ENCODE peak calls at places on chromosomes 7 and 10, in ten cellular contexts. H, W, J, Y, B, V, M, A, O and F are unnamed samples.

GRCh38 chr10:69048103-69048502 is 39.8 kb upstream of the SRGN start:
- DNase-seq in H (peak), W (no peak), J (no peak), Y (peak), B (no peak), V (peak), M (no peak), A (no peak), O (no peak), F (peak)

GRCh38 chr10:27190508-27190907 is 35.4 kb downstream of the MASTL start:
- DNase-seq in H (no peak), W (no peak), J (no peak), Y (no peak), B (no peak), V (no peak), M (no peak), A (no peak), O (no peak), F (no peak)

GRCh38 chr7:110875346-110875745 is 215.6 kb upstream of the LRRN3 start:
- DNase-seq in H (no peak), W (no peak), J (no peak), Y (no peak), B (no peak), V (no peak), M (no peak), A (no peak), O (no peak), F (no peak)

GRCh38 chr7:43362652-43363428 is 220.1 kb upstream of the STK17A start:
- DNase-seq in H (peak), W (no peak), J (peak), Y (no peak), B (no peak), V (peak), M (no peak), A (peak), O (no peak), F (no peak)

GRCh38 chr10:79342811-79343541 is 4.3 kb upstream of the PPIF start:
- DNase-seq in H (no peak), W (no peak), J (no peak), Y (peak), B (no peak), V (no peak), M (peak), A (peak), O (no peak), F (no peak)

GRCh38 chr7:158028971-158029370 is 558.7 kb downstream of the PTPRN2 start:
- DNase-seq in H (no peak), W (no peak), J (no peak), Y (peak), B (no peak), V (no peak), M (no peak), A (no peak), O (no peak), F (no peak)

GRCh38 chr7:563629-564170 is 44.1 kb upstream of the PDGFA start:
- DNase-seq in H (no peak), W (no peak), J (no peak), Y (no peak), B (no peak), V (no peak), M (no peak), A (no peak), O (no peak), F (no peak)

GRCh38 chr7:130242198-130243014 is 24.3 kb upstream of the CPA2 start:
- DNase-seq in H (peak), W (peak), J (peak), Y (peak), B (peak), V (peak), M (peak), A (peak), O (peak), F (peak)

GRCh38 chr10:21499910-21500577 is 25.4 kb downstream of the SKIDA1 start:
- DNase-seq in H (no peak), W (no peak), J (no peak), Y (no peak), B (no peak), V (no peak), M (no peak), A (no peak), O (no peak), F (peak)

GRCh38 chr7:20514364-20514763 is 101.1 kb upstream of the ABCB5 start:
- DNase-seq in H (peak), W (no peak), J (peak), Y (no peak), B (no peak), V (peak), M (peak), A (no peak), O (no peak), F (peak)

GRCh38 chr10:50991496-50992355 is 82.6 kb upstream of the PRKG1 start:
- DNase-seq in H (peak), W (no peak), J (peak), Y (peak), B (no peak), V (no peak), M (peak), A (no peak), O (no peak), F (peak)

GRCh38 chr10:49743464-49744075 is 18.6 kb downstream of the OGDHL start:
- DNase-seq in H (no peak), W (no peak), J (peak), Y (no peak), B (no peak), V (no peak), M (no peak), A (no peak), O (no peak), F (no peak)

GRCh38 chr7:52555805-52556204 is 479.6 kb upstream of the POM121L12 start:
- DNase-seq in H (no peak), W (no peak), J (no peak), Y (no peak), B (no peak), V (no peak), M (no peak), A (no peak), O (no peak), F (no peak)

GRCh38 chr10:126242352-126243260 is 145.7 kb downstream of the ADAM12 start:
- DNase-seq in H (peak), W (no peak), J (peak), Y (no peak), B (no peak), V (peak), M (no peak), A (no peak), O (peak), F (peak)

GRCh38 chr10:55668326-55668922 is 692.6 kb downstream of the ZWINT start:
- DNase-seq in H (no peak), W (no peak), J (no peak), Y (no peak), B (no peak), V (no peak), M (no peak), A (no peak), O (no peak), F (no peak)
- TF ChIP-seq CTCF in H (no peak), W (peak), J (peak), Y (peak), B (peak), V (peak), M (no peak), A (peak), O (no peak), F (peak)

GRCh38 chr7:117875566-117875965 is 2.3 kb upstream of the CTTNBP2 start:
- DNase-seq in H (peak), W (peak), J (no peak), Y (no peak), B (no peak), V (peak), M (no peak), A (no peak), O (no peak), F (no peak)
- TF ChIP-seq CTCF in H (peak), W (peak), J (no peak), Y (no peak), B (no peak), V (peak), M (no peak), A (no peak), O (no peak), F (peak)

DNA sequence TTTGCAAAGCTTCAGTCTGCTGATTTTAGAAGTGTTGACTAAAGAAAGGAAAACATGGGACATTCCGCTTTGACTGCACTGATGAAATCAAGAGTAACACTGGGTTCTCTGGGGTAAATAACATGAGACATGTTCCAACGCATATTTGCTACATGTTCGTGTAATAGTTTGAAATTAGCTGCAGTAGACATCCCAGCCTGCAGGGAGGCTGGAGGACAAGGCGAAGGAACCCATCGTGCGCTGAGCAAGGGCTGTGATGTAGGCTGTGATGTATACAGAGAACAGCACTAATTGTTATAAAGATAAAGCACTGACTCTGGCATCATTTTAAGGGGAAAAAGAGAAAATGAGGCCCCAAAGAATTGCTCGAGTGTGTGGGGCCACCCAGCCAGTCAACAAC is 40.3 kb downstream of the SFMBT2 start:
- DNase-seq in H (no peak), W (no peak), J (no peak), Y (no peak), B (no peak), V (no peak), M (no peak), A (no peak), O (no peak), F (no peak)
- TF ChIP-seq CTCF in H (no peak), W (no peak), J (no peak), Y (no peak), B (no peak), V (no peak), M (no peak), A (no peak), O (no peak), F (no peak)

GRCh38 chr7:30352169-30352568 is 67.8 kb downstream of the ZNRF2 start:
- DNase-seq in H (no peak), W (no peak), J (no peak), Y (no peak), B (no peak), V (no peak), M (no peak), A (no peak), O (no peak), F (no peak)
- TF ChIP-seq CTCF in H (no peak), W (no peak), J (peak), Y (no peak), B (peak), V (no peak), M (no peak), A (no peak), O (no peak), F (no peak)

GRCh38 chr7:12062062-12062461 is 149.0 kb upstream of the TMEM106B start:
- DNase-seq in H (peak), W (no peak), J (no peak), Y (no peak), B (no peak), V (no peak), M (no peak), A (no peak), O (no peak), F (no peak)
- TF ChIP-seq CTCF in H (peak), W (peak), J (peak), Y (peak), B (peak), V (peak), M (no peak), A (peak), O (peak), F (no peak)